ENCODE peak calls at places on chromosome 19, in eight cellular contexts. One of them, this sample, is unnamed.
A peak's percentile ranks its signal among the peaks of the same experiment; 100 is the strongest.

GRCh38 chr19:20365146-20365545 is 198.1 kb downstream of the ZNF486 start:
- DNase-seq in cardiac muscle cell: peak; percentile 1
- DNase-seq in mesendoderm: no peak
- DNase-seq in stomach: no peak
- DNase-seq in uterus: peak; percentile 77
- DNase-seq in adrenal gland: no peak
- DNase-seq in CD8-positive, alpha-beta memory T cell: no peak
- DNase-seq in lung: no peak
- DNase-seq in this sample: no peak

GRCh38 chr19:40445637-40445944 is 1.5 kb upstream of the SERTAD3 start:
- DNase-seq in lung: no peak
- DNase-seq in adrenal gland: peak; percentile 62
- DNase-seq in stomach: no peak
- DNase-seq in CD8-positive, alpha-beta memory T cell: no peak
- DNase-seq in mesendoderm: no peak
- DNase-seq in uterus: no peak
- DNase-seq in cardiac muscle cell: no peak
- DNase-seq in this sample: no peak

GRCh38 chr19:11423804-11424318 is 4.7 kb upstream of the RGL3 start:
- DNase-seq in CD8-positive, alpha-beta memory T cell: no peak
- DNase-seq in cardiac muscle cell: no peak
- DNase-seq in adrenal gland: peak; percentile 76
- DNase-seq in lung: no peak
- DNase-seq in uterus: no peak
- DNase-seq in stomach: no peak
- DNase-seq in mesendoderm: no peak
- DNase-seq in this sample: no peak

GRCh38 chr19:35869327-35870123 is 1.2 kb downstream of the APLP1 start:
- DNase-seq in lung: peak; percentile 60
- DNase-seq in uterus: peak; percentile 47
- DNase-seq in mesendoderm: peak; percentile 96
- DNase-seq in adrenal gland: peak; percentile 87
- DNase-seq in cardiac muscle cell: peak; percentile 73
- DNase-seq in CD8-positive, alpha-beta memory T cell: peak; percentile 72
- DNase-seq in stomach: peak; percentile 88
- DNase-seq in this sample: peak; percentile 67

GRCh38 chr19:38488096-38488495 is 54.6 kb downstream of the RYR1 start:
- DNase-seq in CD8-positive, alpha-beta memory T cell: no peak
- DNase-seq in mesendoderm: no peak
- DNase-seq in lung: no peak
- DNase-seq in stomach: no peak
- DNase-seq in uterus: no peak
- DNase-seq in cardiac muscle cell: no peak
- DNase-seq in adrenal gland: no peak
- DNase-seq in this sample: no peak

GRCh38 chr19:14006766-14007562 is 844 bp upstream of the RFX1 start:
- DNase-seq in uterus: no peak
- DNase-seq in CD8-positive, alpha-beta memory T cell: no peak
- DNase-seq in cardiac muscle cell: no peak
- DNase-seq in adrenal gland: no peak
- DNase-seq in mesendoderm: no peak
- DNase-seq in lung: peak; percentile 84
- DNase-seq in stomach: no peak
- DNase-seq in this sample: peak; percentile 87

GRCh38 chr19:55606471-55606787 is 982 bp downstream of the ZNF865 start:
- DNase-seq in CD8-positive, alpha-beta memory T cell: no peak
- DNase-seq in adrenal gland: no peak
- DNase-seq in lung: no peak
- DNase-seq in cardiac muscle cell: no peak
- DNase-seq in mesendoderm: no peak
- DNase-seq in stomach: no peak
- DNase-seq in uterus: no peak
- DNase-seq in this sample: no peak

GRCh38 chr19:4745986-4746385 is 22.3 kb upstream of the DPP9 start:
- DNase-seq in stomach: no peak
- DNase-seq in mesendoderm: no peak
- DNase-seq in cardiac muscle cell: no peak
- DNase-seq in CD8-positive, alpha-beta memory T cell: no peak
- DNase-seq in lung: no peak
- DNase-seq in uterus: no peak
- DNase-seq in adrenal gland: no peak
- DNase-seq in this sample: no peak

GRCh38 chr19:54100560-54100959 is at the start of gene OSCAR:
- DNase-seq in CD8-positive, alpha-beta memory T cell: no peak
- DNase-seq in lung: no peak
- DNase-seq in uterus: no peak
- DNase-seq in stomach: no peak
- DNase-seq in adrenal gland: peak; percentile 56
- DNase-seq in cardiac muscle cell: peak; percentile 10
- DNase-seq in mesendoderm: no peak
- DNase-seq in this sample: no peak

GRCh38 chr19:39671739-39672363 is 16.1 kb downstream of the LGALS16 start:
- DNase-seq in lung: peak; percentile 36
- DNase-seq in adrenal gland: peak; percentile 56
- DNase-seq in CD8-positive, alpha-beta memory T cell: peak; percentile 37
- DNase-seq in mesendoderm: peak; percentile 73
- DNase-seq in cardiac muscle cell: peak; percentile 64
- DNase-seq in stomach: peak; percentile 29
- DNase-seq in uterus: no peak
- DNase-seq in this sample: no peak

GRCh38 chr19:7603919-7604318 is 8.3 kb downstream of the CAMSAP3 start:
- DNase-seq in adrenal gland: no peak
- DNase-seq in cardiac muscle cell: peak; percentile 43
- DNase-seq in stomach: no peak
- DNase-seq in CD8-positive, alpha-beta memory T cell: no peak
- DNase-seq in uterus: no peak
- DNase-seq in mesendoderm: no peak
- DNase-seq in lung: no peak
- DNase-seq in this sample: no peak

GRCh38 chr19:43525836-43526771 is 897 bp downstream of the ETHE1 start:
- DNase-seq in mesendoderm: peak; percentile 13
- DNase-seq in CD8-positive, alpha-beta memory T cell: no peak
- DNase-seq in cardiac muscle cell: no peak
- DNase-seq in uterus: no peak
- DNase-seq in adrenal gland: peak; percentile 70
- DNase-seq in stomach: peak; percentile 38
- DNase-seq in lung: no peak
- DNase-seq in this sample: peak; percentile 20

GRCh38 chr19:17359905-17360800 is 17.0 kb downstream of the PLVAP start:
- DNase-seq in mesendoderm: no peak
- DNase-seq in CD8-positive, alpha-beta memory T cell: no peak
- DNase-seq in uterus: no peak
- DNase-seq in cardiac muscle cell: no peak
- DNase-seq in stomach: no peak
- DNase-seq in adrenal gland: no peak
- DNase-seq in lung: no peak
- DNase-seq in this sample: no peak

GRCh38 chr19:30236006-30236405 is 136.2 kb upstream of the ZNF536 start:
- DNase-seq in stomach: no peak
- DNase-seq in CD8-positive, alpha-beta memory T cell: no peak
- DNase-seq in adrenal gland: no peak
- DNase-seq in cardiac muscle cell: no peak
- DNase-seq in uterus: no peak
- DNase-seq in lung: no peak
- DNase-seq in mesendoderm: no peak
- DNase-seq in this sample: no peak

GRCh38 chr19:55600336-55601028 is 394 bp downstream of the ZNF524 start:
- DNase-seq in lung: peak; percentile 53
- DNase-seq in uterus: no peak
- DNase-seq in mesendoderm: no peak
- DNase-seq in stomach: no peak
- DNase-seq in CD8-positive, alpha-beta memory T cell: no peak
- DNase-seq in adrenal gland: no peak
- DNase-seq in cardiac muscle cell: no peak
- DNase-seq in this sample: peak; percentile 76

GRCh38 chr19:37511821-37512220 is 5.1 kb downstream of the ZNF793 start:
- DNase-seq in uterus: no peak
- DNase-seq in stomach: no peak
- DNase-seq in CD8-positive, alpha-beta memory T cell: no peak
- DNase-seq in mesendoderm: no peak
- DNase-seq in cardiac muscle cell: no peak
- DNase-seq in lung: no peak
- DNase-seq in adrenal gland: no peak
- DNase-seq in this sample: no peak

GRCh38 chr19:58581227-58582141 is 8.3 kb upstream of the MZF1 start:
- DNase-seq in lung: peak; percentile 89
- DNase-seq in stomach: peak; percentile 89
- DNase-seq in uterus: peak; percentile 86
- DNase-seq in mesendoderm: peak; percentile 96
- DNase-seq in cardiac muscle cell: peak; percentile 90
- DNase-seq in CD8-positive, alpha-beta memory T cell: peak; percentile 84
- DNase-seq in adrenal gland: peak; percentile 95
- DNase-seq in this sample: peak; percentile 87

GRCh38 chr19:731000-731399 is 19.9 kb upstream of the MISP start:
- DNase-seq in lung: no peak
- DNase-seq in cardiac muscle cell: no peak
- DNase-seq in mesendoderm: no peak
- DNase-seq in stomach: no peak
- DNase-seq in uterus: no peak
- DNase-seq in adrenal gland: no peak
- DNase-seq in CD8-positive, alpha-beta memory T cell: no peak
- DNase-seq in this sample: no peak
- H3K36me3 ChIP-seq in lung: no peaks in the 10 kb centered on the region
- H3K36me3 ChIP-seq in cardiac muscle cell: no peaks in the 10 kb centered on the region
- H3K36me3 ChIP-seq in mesendoderm: no peaks in the 10 kb centered on the region
- H3K36me3 ChIP-seq in stomach: peaks cover 28% of the 10 kb centered on the region
- H3K36me3 ChIP-seq in uterus: no peaks in the 10 kb centered on the region
- H3K36me3 ChIP-seq in adrenal gland: no peaks in the 10 kb centered on the region
- H3K36me3 ChIP-seq in CD8-positive, alpha-beta memory T cell: no peaks in the 10 kb centered on the region
- H3K36me3 ChIP-seq in this sample: peaks cover 21% of the 10 kb centered on the region

GRCh38 chr19:45643927-45644771 is 5.0 kb upstream of the EML2 start:
- DNase-seq in mesendoderm: peak; percentile 23
- DNase-seq in cardiac muscle cell: no peak
- DNase-seq in adrenal gland: no peak
- DNase-seq in stomach: no peak
- DNase-seq in lung: no peak
- DNase-seq in uterus: no peak
- DNase-seq in CD8-positive, alpha-beta memory T cell: no peak
- DNase-seq in this sample: no peak
- H3K4me3 ChIP-seq in mesendoderm: no peak overlapping the region
- H3K4me3 ChIP-seq in cardiac muscle cell: peak overlapping the region; percentile 40
- H3K4me3 ChIP-seq in adrenal gland: no peak overlapping the region
- H3K4me3 ChIP-seq in stomach: no peak overlapping the region
- H3K4me3 ChIP-seq in lung: no peak overlapping the region
- H3K4me3 ChIP-seq in uterus: no peak overlapping the region
- H3K4me3 ChIP-seq in CD8-positive, alpha-beta memory T cell: no peak overlapping the region
- H3K4me3 ChIP-seq in this sample: no peak overlapping the region

GRCh38 chr19:15396436-15396835 is 16.8 kb upstream of the AKAP8 start:
- DNase-seq in mesendoderm: no peak
- DNase-seq in uterus: no peak
- DNase-seq in cardiac muscle cell: no peak
- DNase-seq in adrenal gland: no peak
- DNase-seq in stomach: no peak
- DNase-seq in lung: no peak
- DNase-seq in CD8-positive, alpha-beta memory T cell: no peak
- DNase-seq in this sample: no peak

GRCh38 chr19:15399234-15399515 is 19.6 kb upstream of the AKAP8 start:
- DNase-seq in uterus: no peak
- DNase-seq in CD8-positive, alpha-beta memory T cell: no peak
- DNase-seq in cardiac muscle cell: no peak
- DNase-seq in mesendoderm: no peak
- DNase-seq in lung: no peak
- DNase-seq in adrenal gland: no peak
- DNase-seq in stomach: no peak
- DNase-seq in this sample: no peak

GRCh38 chr19:15398501-15399233 is 19.1 kb upstream of the AKAP8 start:
- DNase-seq in stomach: no peak
- DNase-seq in cardiac muscle cell: no peak
- DNase-seq in CD8-positive, alpha-beta memory T cell: no peak
- DNase-seq in adrenal gland: peak; percentile 67
- DNase-seq in uterus: no peak
- DNase-seq in mesendoderm: no peak
- DNase-seq in lung: no peak
- DNase-seq in this sample: no peak

GRCh38 chr19:15397782-15398181 is 18.2 kb upstream of the AKAP8 start:
- DNase-seq in mesendoderm: no peak
- DNase-seq in lung: no peak
- DNase-seq in CD8-positive, alpha-beta memory T cell: no peak
- DNase-seq in adrenal gland: no peak
- DNase-seq in stomach: no peak
- DNase-seq in cardiac muscle cell: no peak
- DNase-seq in uterus: no peak
- DNase-seq in this sample: no peak

DNA sequence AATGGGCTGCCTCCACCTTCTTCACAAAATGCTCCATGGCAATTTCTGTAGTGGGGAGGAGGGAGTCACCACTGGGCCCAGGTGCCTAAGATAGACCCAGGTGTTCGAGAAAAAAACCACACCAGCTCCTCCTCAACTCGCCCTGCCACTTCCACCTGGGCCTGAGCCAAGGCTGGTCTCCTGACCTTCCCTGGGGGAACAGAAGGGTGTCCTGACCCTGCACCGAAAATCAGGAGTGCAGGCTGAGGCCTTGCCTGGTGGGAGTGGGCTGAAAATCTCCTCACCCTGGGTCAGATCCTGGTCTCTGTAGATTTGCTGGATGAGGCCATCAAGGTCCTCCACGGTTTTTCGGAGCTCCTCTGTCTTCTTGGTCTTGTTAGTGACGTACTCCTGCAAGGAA is 17.6 kb upstream of the AKAP8 start:
- DNase-seq in mesendoderm: no peak
- DNase-seq in stomach: no peak
- DNase-seq in CD8-positive, alpha-beta memory T cell: no peak
- DNase-seq in adrenal gland: no peak
- DNase-seq in uterus: no peak
- DNase-seq in lung: no peak
- DNase-seq in cardiac muscle cell: no peak
- DNase-seq in this sample: no peak
- H3K36me3 ChIP-seq in mesendoderm: peaks cover 12% of the 10 kb centered on the region
- H3K36me3 ChIP-seq in stomach: peaks cover 96% of the 10 kb centered on the region
- H3K36me3 ChIP-seq in CD8-positive, alpha-beta memory T cell: peaks cover 35% of the 10 kb centered on the region
- H3K36me3 ChIP-seq in adrenal gland: peaks cover 91% of the 10 kb centered on the region
- H3K36me3 ChIP-seq in uterus: no peaks in the 10 kb centered on the region
- H3K36me3 ChIP-seq in lung: peaks cover 18% of the 10 kb centered on the region
- H3K36me3 ChIP-seq in cardiac muscle cell: peaks cover 68% of the 10 kb centered on the region
- H3K36me3 ChIP-seq in this sample: peaks cover 88% of the 10 kb centered on the region

DNA sequence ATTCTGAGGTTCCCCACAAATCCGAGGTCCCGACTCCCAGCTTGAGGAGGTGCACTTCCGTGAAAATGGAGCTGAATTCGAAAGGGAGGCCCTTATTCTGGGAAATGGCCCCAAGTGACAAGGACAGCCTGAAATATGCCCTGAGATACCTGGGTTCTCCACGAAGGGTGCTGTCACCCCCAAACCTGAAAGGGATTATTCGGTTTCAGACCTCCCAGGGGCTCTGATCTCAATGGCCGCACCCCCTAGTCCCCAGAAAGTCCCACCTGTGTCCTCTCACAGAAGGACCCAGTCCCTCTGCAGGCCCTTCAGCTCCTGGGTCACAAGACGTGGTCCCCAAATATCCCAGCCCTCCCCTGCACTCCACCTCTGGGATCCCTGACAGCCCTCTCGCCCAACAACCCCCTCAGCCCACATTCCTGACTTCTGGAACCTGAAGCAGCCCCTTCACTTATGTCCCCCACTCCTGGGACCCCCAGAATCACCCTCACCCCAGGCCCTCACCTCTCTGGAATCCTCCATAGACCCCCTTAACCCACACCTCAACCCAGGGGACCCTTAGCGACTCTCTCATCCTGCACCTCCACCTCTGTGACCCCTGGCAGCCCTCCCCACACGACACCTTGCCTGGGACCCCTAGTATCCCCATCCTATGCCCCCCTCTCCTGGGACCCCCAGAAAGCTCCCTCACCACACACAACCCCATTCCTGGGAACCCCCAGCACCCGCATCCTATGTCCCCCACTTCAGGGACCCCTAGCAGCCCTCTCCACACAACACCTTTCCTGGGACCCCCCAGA is 597 bp downstream of the SYNGR4 start:
- DNase-seq in cardiac muscle cell: no peak
- DNase-seq in uterus: peak; percentile 25
- DNase-seq in mesendoderm: no peak
- DNase-seq in lung: no peak
- DNase-seq in adrenal gland: no peak
- DNase-seq in CD8-positive, alpha-beta memory T cell: no peak
- DNase-seq in stomach: no peak
- DNase-seq in this sample: no peak
- H3K4me3 ChIP-seq in cardiac muscle cell: no peak overlapping the region
- H3K4me3 ChIP-seq in uterus: peak overlapping the region; percentile 25
- H3K4me3 ChIP-seq in mesendoderm: no peak overlapping the region
- H3K4me3 ChIP-seq in lung: peak overlapping the region; percentile 16
- H3K4me3 ChIP-seq in adrenal gland: no peak overlapping the region
- H3K4me3 ChIP-seq in CD8-positive, alpha-beta memory T cell: peak overlapping the region; percentile 70
- H3K4me3 ChIP-seq in stomach: peak overlapping the region; percentile 64
- H3K4me3 ChIP-seq in this sample: peak overlapping the region; percentile 79

This sample was measured in left ventricle myocardium inferior.